ENCODE peak calls at places on chromosomes 12 and 14, in seven cellular contexts. E is upper lobe of left lung, W is SJCRH30, Z is body of pancreas, R is ovary, Y is Karpas-422, V is heart right ventricle. C is an unnamed sample.

GRCh38 chr12:56124133-56124532 is 3.9 kb upstream of the ESYT1 start:
- DNase-seq in E (no peak), W (no peak), Z (no peak), R (no peak), Y (no peak), V (no peak), C (no peak)

GRCh38 chr14:72856530-72857264 is 37.2 kb downstream of the DPF3 start:
- DNase-seq in E (no peak), W (no peak), Z (no peak), R (no peak), Y (no peak), V (no peak), C (no peak)

GRCh38 chr14:83473846-83474245 is 1940.2 kb upstream of the SEL1L start:
- DNase-seq in E (no peak), W (no peak), Z (no peak), R (no peak), Y (no peak), V (no peak), C (no peak)

GRCh38 chr14:60931206-60931605 is 49.7 kb downstream of the TRMT5 start:
- DNase-seq in E (no peak), W (peak; percentile 95), Z (no peak), R (no peak), Y (no peak), V (no peak), C (no peak)

GRCh38 chr12:27911397-27911796 is 61.1 kb downstream of the PTHLH start:
- DNase-seq in E (no peak), W (no peak), Z (no peak), R (no peak), Y (no peak), V (no peak), C (no peak)

GRCh38 chr14:73712071-73712506 is 2.1 kb downstream of the PNMA1 start:
- DNase-seq in E (no peak), W (no peak), Z (no peak), R (no peak), Y (no peak), V (no peak), C (no peak)

GRCh38 chr14:92553456-92553855 is 39.9 kb downstream of the RIN3 start:
- DNase-seq in E (no peak), W (no peak), Z (no peak), R (peak; percentile 79), Y (no peak), V (no peak), C (no peak)

GRCh38 chr12:1093166-1093751 is 102.2 kb downstream of the ERC1 start:
- DNase-seq in E (no peak), W (peak; percentile 47), Z (peak; percentile 47), R (peak; percentile 27), Y (peak; percentile 85), V (no peak), C (peak; percentile 57)

GRCh38 chr12:107684990-107685359 is 624 bp upstream of the PWP1 start:
- DNase-seq in E (no peak), W (peak; percentile 27), Z (peak; percentile 36), R (no peak), Y (peak; percentile 70), V (no peak), C (peak; percentile 84)

GRCh38 chr12:17665839-17666238 is 424.2 kb downstream of the RERGL start:
- DNase-seq in E (no peak), W (no peak), Z (no peak), R (no peak), Y (no peak), V (no peak), C (no peak)

GRCh38 chr12:89645434-89645833 is 63.2 kb downstream of the ATP2B1 start:
- DNase-seq in E (no peak), W (no peak), Z (no peak), R (no peak), Y (no peak), V (no peak), C (no peak)

GRCh38 chr14:95098984-95099599 is 58.2 kb downstream of the DICER1 start:
- DNase-seq in E (peak; percentile 64), W (peak; percentile 61), Z (peak; percentile 64), R (peak; percentile 71), Y (peak; percentile 89), V (peak; percentile 57), C (peak; percentile 71)

GRCh38 chr12:107320929-107321618 is 227.7 kb upstream of the CRY1 start:
- DNase-seq in E (no peak), W (no peak), Z (peak; percentile 8), R (no peak), Y (no peak), V (no peak), C (no peak)

GRCh38 chr14:103472939-103473338 is 49.7 kb downstream of the CKB start:
- DNase-seq in E (no peak), W (no peak), Z (no peak), R (no peak), Y (no peak), V (no peak), C (no peak)

GRCh38 chr14:103476631-103477030 is 46.0 kb downstream of the CKB start:
- DNase-seq in E (no peak), W (no peak), Z (no peak), R (no peak), Y (no peak), V (no peak), C (no peak)

GRCh38 chr14:103480595-103480994 is 42.0 kb downstream of the CKB start:
- DNase-seq in E (no peak), W (no peak), Z (no peak), R (no peak), Y (no peak), V (no peak), C (no peak)

GRCh38 chr14:103474893-103475292 is 47.7 kb downstream of the CKB start:
- DNase-seq in E (no peak), W (no peak), Z (no peak), R (no peak), Y (no peak), V (no peak), C (no peak)

GRCh38 chr14:103476065-103476464 is 46.6 kb downstream of the CKB start:
- DNase-seq in E (no peak), W (no peak), Z (no peak), R (no peak), Y (no peak), V (no peak), C (no peak)
- H3K36me3 ChIP-seq in E (peaks cover 97% of the 10 kb centered on the region), W (peaks cover 57% of the 10 kb centered on the region), Z (peaks cover 17% of the 10 kb centered on the region), R (no peaks in the 10 kb centered on the region), Y (peaks cover 42% of the 10 kb centered on the region), V (peaks cover 100% of the 10 kb centered on the region), C (peaks cover 21% of the 10 kb centered on the region)

GRCh38 chr12:65494537-65494936 is 216.1 kb downstream of the MSRB3 start:
- DNase-seq in E (no peak), W (no peak), Z (no peak), R (no peak), Y (no peak), V (no peak), C (peak; percentile 68)
- H3K4me1 ChIP-seq in E (peaks cover 25% of the 10 kb centered on the region), W (peaks cover 56% of the 10 kb centered on the region), Z (peaks cover 16% of the 10 kb centered on the region), R (no peaks in the 10 kb centered on the region), Y (no peaks in the 10 kb centered on the region), V (no peaks in the 10 kb centered on the region), C (peaks cover 2% of the 10 kb centered on the region)

GRCh38 chr14:24146978-24147760 is at the start of gene RNF31:
- DNase-seq in E (peak; percentile 99), W (peak; percentile 98), Z (peak; percentile 99), R (peak; percentile 99), Y (peak; percentile 100), V (peak; percentile 97), C (peak; percentile 99)
- H3K4me3 ChIP-seq in E (peak within 1 kb of the TSS; percentile 92), W (peak within 1 kb of the TSS; percentile 87), Z (peak within 1 kb of the TSS; percentile 87), R (peak within 1 kb of the TSS; percentile 94), Y (peak within 1 kb of the TSS; percentile 98), V (peak within 1 kb of the TSS; percentile 78), C (peak within 1 kb of the TSS; percentile 94)

DNA sequence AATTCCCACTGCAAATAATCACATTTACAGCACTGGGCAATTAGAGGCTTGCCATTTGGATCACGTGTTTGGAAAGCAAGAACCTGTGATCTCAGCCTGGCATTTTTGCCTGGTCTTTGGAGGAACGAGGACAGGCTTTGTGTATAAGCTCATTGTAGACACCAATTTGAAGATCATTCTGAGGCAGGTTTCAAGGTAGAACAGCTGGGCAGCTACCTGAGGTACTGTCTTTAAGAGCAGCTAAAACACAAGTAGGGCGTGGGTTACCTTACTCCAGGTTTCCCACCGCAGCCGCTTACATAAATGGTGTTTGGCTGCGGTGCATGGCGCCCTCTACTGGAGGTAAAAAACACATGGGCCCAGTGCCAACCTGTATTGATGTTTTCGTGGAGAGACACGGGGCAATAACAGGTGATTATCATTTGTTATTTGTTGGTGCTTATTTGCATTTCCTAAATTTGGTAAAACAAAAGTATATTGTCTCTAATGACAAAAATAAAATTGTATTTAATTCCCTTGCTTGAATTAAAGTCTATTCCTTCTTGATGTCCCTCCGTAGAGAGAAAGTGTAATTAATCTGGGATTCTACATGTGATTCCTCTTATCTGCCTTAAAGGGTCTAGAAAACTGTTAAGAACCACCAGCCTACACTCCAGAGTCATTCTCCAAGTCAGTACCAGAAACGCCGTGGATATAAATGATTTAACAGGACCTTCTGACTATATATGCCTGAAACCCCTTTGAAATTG is 69.7 kb downstream of the SVOP start:
- DNase-seq in E (peak; percentile 82), W (peak; percentile 41), Z (peak; percentile 77), R (peak; percentile 76), Y (peak; percentile 90), V (peak; percentile 58), C (peak; percentile 74)
- H3K36me3 ChIP-seq in E (no peaks in the 10 kb centered on the region), W (no peaks in the 10 kb centered on the region), Z (no peaks in the 10 kb centered on the region), R (no peaks in the 10 kb centered on the region), Y (no peaks in the 10 kb centered on the region), V (no peaks in the 10 kb centered on the region), C (no peaks in the 10 kb centered on the region)

GRCh38 chr12:109994262-109995175 is 1.6 kb downstream of the GIT2 start:
- DNase-seq in E (no peak), W (no peak), Z (no peak), R (no peak), Y (peak; percentile 66), V (no peak), C (peak; percentile 54)

GRCh38 chr12:109995366-109995702 is 834 bp downstream of the GIT2 start:
- DNase-seq in E (no peak), W (no peak), Z (peak; percentile 54), R (no peak), Y (no peak), V (no peak), C (no peak)

GRCh38 chr12:109997393-109997792 is 1.2 kb upstream of the GIT2 start:
- DNase-seq in E (no peak), W (no peak), Z (no peak), R (no peak), Y (no peak), V (no peak), C (no peak)

GRCh38 chr12:109996483-109996853 is 300 bp upstream of the GIT2 start:
- DNase-seq in E (no peak), W (no peak), Z (no peak), R (no peak), Y (no peak), V (no peak), C (no peak)

DNA sequence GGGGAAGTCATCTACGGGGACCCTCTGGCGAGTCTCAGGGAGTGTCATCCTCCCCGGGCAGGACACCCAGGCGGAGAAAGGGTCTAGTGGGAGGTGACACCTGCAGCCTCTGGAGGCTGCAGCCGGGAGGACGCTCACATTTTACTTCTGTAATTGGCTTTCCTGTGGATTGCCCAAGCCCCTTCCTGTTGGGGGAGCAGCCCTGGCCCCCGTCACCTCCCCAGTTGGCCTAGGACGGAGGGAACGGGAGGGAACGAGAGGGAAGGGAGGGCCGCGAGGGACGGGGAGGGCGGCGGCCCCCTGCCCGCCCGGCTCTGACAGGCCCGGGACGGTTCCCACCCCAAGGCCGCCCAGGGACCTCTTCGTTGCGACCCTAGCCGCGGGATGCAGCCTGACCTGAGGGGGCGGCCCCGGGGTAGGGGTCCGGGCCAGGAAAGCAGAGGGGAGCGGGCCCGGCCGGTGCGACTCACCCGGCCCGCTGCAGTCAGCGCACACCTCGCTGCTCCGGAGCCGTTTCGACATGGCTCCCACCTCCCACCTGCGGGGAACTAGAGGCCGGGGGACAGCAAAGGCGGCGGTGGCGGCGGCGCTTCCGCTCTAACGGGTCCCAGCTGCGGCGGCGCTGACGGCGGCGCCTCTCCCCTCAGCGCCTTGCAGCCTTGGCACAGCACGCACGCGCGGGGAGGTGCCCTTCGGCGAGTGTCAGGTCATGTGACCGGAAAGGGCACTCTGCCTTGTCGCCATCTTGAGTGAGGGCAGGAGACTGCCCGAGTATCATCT is at the start of gene GIT2:
- DNase-seq in E (peak; percentile 96), W (peak; percentile 95), Z (peak; percentile 95), R (peak; percentile 92), Y (peak; percentile 98), V (peak; percentile 93), C (peak; percentile 96)
- H3K4me1 ChIP-seq in E (peaks cover 56% of the 10 kb centered on the region), W (peaks cover 24% of the 10 kb centered on the region), Z (peaks cover 31% of the 10 kb centered on the region), R (peaks cover 5% of the 10 kb centered on the region), Y (peaks cover 46% of the 10 kb centered on the region), V (peaks cover 39% of the 10 kb centered on the region), C (no peaks in the 10 kb centered on the region)

C was measured in small intestine.